ENCODE peak calls at places on chromosomes 1 and 21, in seven cellular contexts. B, R, F, D, Z, U and O are unnamed samples.

GRCh38 chr1:44436401-44437394 is 31.6 kb downstream of the RNF220 start:
- DNase-seq in D (no peak), Z (no peak), U (no peak), F (no peak), B (no peak), R (no peak), O (no peak)

GRCh38 chr1:38817958-38818705 is 41.4 kb downstream of the RRAGC start:
- DNase-seq in U (no peak), D (peak; percentile 59), F (no peak), R (no peak), B (no peak), Z (peak; percentile 11), O (no peak)

GRCh38 chr1:221601166-221601565 is 140.7 kb downstream of the DUSP10 start:
- DNase-seq in D (no peak), F (no peak), Z (no peak), B (no peak), U (no peak), R (no peak), O (no peak)

GRCh38 chr1:228697209-228698016 is 37.9 kb upstream of the RHOU start:
- DNase-seq in R (no peak), U (peak; percentile 41), Z (peak; percentile 96), B (peak; percentile 91), D (peak; percentile 7), F (peak; percentile 42), O (peak; percentile 26)

GRCh38 chr1:13892671-13893325 is 192.8 kb downstream of the PRDM2 start:
- DNase-seq in U (no peak), R (no peak), D (no peak), F (peak; percentile 16), B (no peak), Z (no peak), O (no peak)

GRCh38 chr1:48916121-48917069 is 139.7 kb upstream of the BEND5 start:
- DNase-seq in F (no peak), R (no peak), U (peak; percentile 15), D (no peak), B (peak; percentile 73), Z (peak; percentile 80), O (no peak)

GRCh38 chr1:11794446-11795237 is 11.1 kb downstream of the MTHFR start:
- DNase-seq in Z (no peak), R (no peak), F (no peak), D (no peak), B (no peak), U (no peak), O (no peak)

GRCh38 chr1:160739098-160739511 is at the start of gene SLAMF7:
- DNase-seq in F (no peak), D (no peak), Z (no peak), U (no peak), B (no peak), R (no peak), O (no peak)

GRCh38 chr21:33859373-33860102 is 56.1 kb downstream of the ATP5PO start:
- DNase-seq in Z (no peak), F (no peak), R (no peak), U (no peak), D (no peak), B (no peak), O (no peak)

GRCh38 chr1:201217146-201217545 is 26.5 kb downstream of the IGFN1 start:
- DNase-seq in B (no peak), U (no peak), Z (no peak), R (no peak), F (no peak), D (no peak), O (no peak)

GRCh38 chr1:237390798-237391197 is 348.8 kb downstream of the RYR2 start:
- DNase-seq in U (no peak), R (no peak), B (peak; percentile 11), F (no peak), D (no peak), Z (peak; percentile 61), O (no peak)

GRCh38 chr1:237383825-237384612 is 342.0 kb downstream of the RYR2 start:
- DNase-seq in D (no peak), U (no peak), B (peak; percentile 22), Z (peak; percentile 50), R (no peak), F (no peak), O (no peak)

GRCh38 chr1:237387144-237387505 is 345.1 kb downstream of the RYR2 start:
- DNase-seq in U (no peak), D (no peak), F (no peak), R (no peak), Z (no peak), B (no peak), O (no peak)

GRCh38 chr1:237386362-237387143 is 344.6 kb downstream of the RYR2 start:
- DNase-seq in U (no peak), F (no peak), B (peak; percentile 43), R (no peak), D (no peak), Z (peak; percentile 58), O (no peak)
- H3K4me3 ChIP-seq in U (no peak overlapping the region), F (no peak overlapping the region), B (no peak overlapping the region), R (no peak overlapping the region), D (no peak overlapping the region), Z (no peak overlapping the region), O (no peak overlapping the region)

GRCh38 chr1:91502882-91503184 is 2.2 kb downstream of the CDC7 start:
- DNase-seq in F (no peak), D (peak; percentile 33), R (no peak), Z (peak; percentile 52), U (no peak), B (peak; percentile 49), O (peak; percentile 4)
- H3K4me3 ChIP-seq in F (no peak overlapping the region), D (no peak overlapping the region), R (peak overlapping the region; percentile 5), Z (peak overlapping the region; percentile 85), U (peak overlapping the region; percentile 68), B (no peak overlapping the region), O (no peak overlapping the region)

DNA sequence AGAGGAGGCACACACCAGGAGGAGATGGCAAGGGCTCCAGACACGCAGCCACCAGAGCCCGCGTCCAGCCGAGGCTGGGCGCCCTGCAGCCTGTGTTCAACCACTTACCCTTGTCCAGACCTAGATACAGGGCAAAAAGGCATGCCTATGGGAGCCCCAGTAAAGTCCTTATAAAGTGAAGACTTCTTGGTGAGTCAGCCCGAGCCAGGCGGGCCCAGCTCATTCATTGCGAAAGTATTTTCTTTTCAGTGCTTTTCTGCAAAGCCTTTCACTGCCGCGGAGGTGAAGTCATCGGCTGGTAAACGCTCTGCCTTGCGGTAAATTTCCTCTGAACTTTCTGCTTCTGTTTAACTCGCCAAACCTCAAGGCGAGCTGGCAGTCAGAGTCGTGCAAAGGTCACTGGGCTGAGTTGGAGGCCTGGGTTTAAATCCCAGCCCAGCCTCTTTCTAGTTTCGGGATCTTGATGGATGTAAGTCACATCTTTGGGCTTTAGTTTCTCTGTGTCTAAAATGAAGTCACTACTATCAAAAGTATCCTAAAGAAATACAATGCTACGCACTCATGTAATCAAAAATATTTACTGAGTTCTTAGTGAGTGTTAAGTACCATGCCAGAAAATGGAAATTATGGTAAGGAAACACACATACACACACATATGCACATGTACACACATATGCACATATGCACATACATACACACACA is 54.7 kb upstream of the IFFO2 start:
- DNase-seq in F (peak; percentile 32), B (peak; percentile 97), R (peak; percentile 92), U (peak; percentile 89), Z (peak; percentile 97), D (peak; percentile 96), O (peak; percentile 87)
- H3K4me3 ChIP-seq in F (no peak overlapping the region), B (no peak overlapping the region), R (no peak overlapping the region), U (peak overlapping the region; percentile 18), Z (no peak overlapping the region), D (no peak overlapping the region), O (no peak overlapping the region)

DNA sequence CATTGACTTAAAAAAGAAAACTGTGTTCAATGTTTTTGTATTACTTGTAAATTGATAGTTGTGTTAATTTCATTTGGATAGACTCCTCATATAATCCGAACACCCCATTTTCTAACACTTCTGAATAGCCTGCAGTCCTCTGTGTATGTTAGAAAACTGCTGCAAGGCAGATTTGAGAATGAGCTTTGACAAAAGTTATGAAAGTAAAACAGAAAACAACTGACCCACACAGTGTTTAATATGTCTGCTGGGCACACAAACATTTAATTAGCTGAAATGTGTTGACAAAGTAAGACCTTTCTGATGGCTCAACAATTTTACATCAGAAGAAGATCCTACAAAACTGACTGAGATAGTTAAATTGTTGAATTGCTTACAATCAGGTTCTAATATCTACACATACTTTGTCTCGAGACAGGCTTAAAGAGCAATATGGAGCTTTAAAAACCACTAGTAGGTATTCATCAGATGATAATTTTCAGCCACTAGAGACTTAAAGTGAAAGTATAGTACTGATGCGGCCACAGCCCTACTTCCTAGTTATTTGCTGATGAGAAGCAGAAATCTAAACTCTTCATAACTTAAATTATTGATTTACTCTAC is 40.0 kb upstream of the PRMT6 start:
- DNase-seq in U (no peak), Z (no peak), D (no peak), R (no peak), F (no peak), B (peak; percentile 5), O (no peak)
- H3K4me3 ChIP-seq in U (no peak overlapping the region), Z (no peak overlapping the region), D (no peak overlapping the region), R (no peak overlapping the region), F (no peak overlapping the region), B (no peak overlapping the region), O (no peak overlapping the region)

GRCh38 chr1:159307338-159307737 is 5.2 kb downstream of the FCER1A start:
- DNase-seq in Z (no peak), F (no peak), U (no peak), R (no peak), B (no peak), D (no peak), O (no peak)
- H3K4me3 ChIP-seq in Z (no peak overlapping the region), F (no peak overlapping the region), U (no peak overlapping the region), R (no peak overlapping the region), B (no peak overlapping the region), D (no peak overlapping the region), O (no peak overlapping the region)

GRCh38 chr1:101207891-101208290 is 28.9 kb upstream of the S1PR1 start:
- DNase-seq in Z (peak; percentile 13), D (no peak), F (no peak), B (peak; percentile 9), U (no peak), R (no peak), O (no peak)
- H3K4me3 ChIP-seq in Z (no peak overlapping the region), D (no peak overlapping the region), F (no peak overlapping the region), B (no peak overlapping the region), U (no peak overlapping the region), R (no peak overlapping the region), O (no peak overlapping the region)